ENCODE peak calls at places on chromosomes 16 and 17, in seven cellular contexts. P is left ventricle myocardium inferior, T is cardiac muscle cell, H is A673, B is GM10248, C is GM13977, N is hepatocyte. L is an unnamed sample.

GRCh38 chr17:34725008-34725407 is 145.6 kb downstream of the TMEM132E start:
- DNase-seq in B (no peak), H (no peak), P (no peak), T (no peak), C (no peak), N (no peak), L (no peak)

GRCh38 chr16:48385272-48385953 is at the start of gene SIAH1:
- DNase-seq in B (peak; percentile 94), P (peak; percentile 87), H (peak; percentile 92), N (peak; percentile 95), T (peak; percentile 94), C (peak; percentile 97), L (peak; percentile 95)

GRCh38 chr17:79520134-79520892 is 90.5 kb downstream of the RBFOX3 start:
- DNase-seq in T (no peak), C (no peak), P (no peak), B (no peak), N (no peak), H (no peak), L (no peak)

GRCh38 chr16:21101631-21102420 is 48.8 kb downstream of the DNAH3 start:
- DNase-seq in H (no peak), C (no peak), T (peak; percentile 62), N (peak; percentile 46), B (no peak), P (peak; percentile 21), L (peak; percentile 15)

GRCh38 chr16:31402687-31403086 is 9.6 kb downstream of the ITGAD start:
- DNase-seq in C (no peak), B (no peak), P (no peak), T (no peak), N (no peak), H (no peak), L (no peak)

GRCh38 chr17:15463363-15463762 is 4.1 kb downstream of the CDRT4 start:
- DNase-seq in T (peak; percentile 69), B (no peak), N (peak; percentile 44), P (peak; percentile 33), H (no peak), C (no peak), L (no peak)

GRCh38 chr16:1183235-1183907 is 30.5 kb downstream of the CACNA1H start:
- DNase-seq in P (peak; percentile 58), N (peak; percentile 73), C (no peak), H (peak; percentile 72), T (no peak), B (no peak), L (no peak)

GRCh38 chr17:7241783-7242716 is at the start of gene GABARAP:
- DNase-seq in H (peak; percentile 96), T (peak; percentile 95), B (peak; percentile 79), C (peak; percentile 88), P (peak; percentile 95), N (peak; percentile 96), L (peak; percentile 81)

GRCh38 chr16:47644166-47644565 is 183.0 kb downstream of the PHKB start:
- DNase-seq in H (peak; percentile 56), T (no peak), C (no peak), B (no peak), N (no peak), P (no peak), L (no peak)

GRCh38 chr17:37406635-37407455 is at the start of the genes ACACA and TADA2A:
- DNase-seq in B (peak; percentile 95), T (peak; percentile 85), N (peak; percentile 92), P (peak; percentile 82), H (peak; percentile 68), C (peak; percentile 95), L (peak; percentile 95)
- TF ChIP-seq CTCF in B (no peak), T (no peak), N (no peak), P (peak; percentile 32), H (no peak), C (no peak), L (no peak)

GRCh38 chr17:60639019-60639330 is 38.7 kb upstream of the BCAS3 start:
- DNase-seq in C (no peak), T (no peak), P (no peak), B (no peak), H (no peak), N (no peak), L (no peak)
- TF ChIP-seq CTCF in C (no peak), T (no peak), P (peak; percentile 3), B (no peak), H (no peak), N (no peak), L (no peak)

GRCh38 chr16:67865318-67865717 is 7.5 kb upstream of the EDC4 start:
- DNase-seq in N (no peak), T (peak; percentile 31), B (no peak), C (no peak), P (no peak), H (peak; percentile 37), L (peak; percentile 53)
- TF ChIP-seq CTCF in N (peak; percentile 36), T (peak; percentile 48), B (peak; percentile 42), C (peak; percentile 59), P (peak; percentile 42), H (peak; percentile 28), L (peak; percentile 50)

GRCh38 chr16:85010931-85011845 is at the start of gene ZDHHC7:
- DNase-seq in H (peak; percentile 89), C (peak; percentile 96), N (peak; percentile 94), T (peak; percentile 93), B (peak; percentile 96), P (peak; percentile 89), L (peak; percentile 96)
- TF ChIP-seq CTCF in H (peak; percentile 11), C (no peak), N (peak; percentile 15), T (peak; percentile 3), B (no peak), P (no peak), L (no peak)

GRCh38 chr17:57555636-57556175 is 189.4 kb downstream of the CCDC182 start:
- DNase-seq in C (no peak), H (no peak), N (no peak), B (no peak), T (no peak), P (no peak), L (no peak)

GRCh38 chr17:57553991-57554825 is 190.9 kb downstream of the CCDC182 start:
- DNase-seq in N (peak; percentile 77), T (peak; percentile 48), C (no peak), P (no peak), B (no peak), H (peak; percentile 92), L (no peak)

GRCh38 chr17:57557363-57557762 is 187.7 kb downstream of the CCDC182 start:
- DNase-seq in B (no peak), T (no peak), P (no peak), N (no peak), C (no peak), H (no peak), L (no peak)

GRCh38 chr17:57553525-57553924 is 191.6 kb downstream of the CCDC182 start:
- DNase-seq in N (no peak), B (no peak), C (no peak), P (no peak), T (no peak), H (no peak), L (no peak)

GRCh38 chr17:57554826-57555635 is 190.1 kb downstream of the CCDC182 start:
- DNase-seq in C (no peak), T (no peak), N (no peak), B (no peak), H (peak; percentile 64), P (no peak), L (no peak)
- TF ChIP-seq CTCF in C (no peak), T (no peak), N (no peak), B (no peak), H (no peak), P (no peak), L (no peak)

GRCh38 chr16:57801856-57802634 is at the start of gene KIFC3:
- DNase-seq in B (peak; percentile 69), C (peak; percentile 71), H (peak; percentile 92), T (peak; percentile 80), N (peak; percentile 93), P (peak; percentile 88), L (peak; percentile 73)
- TF ChIP-seq CTCF in B (peak; percentile 15), C (peak; percentile 33), H (no peak), T (no peak), N (no peak), P (peak; percentile 52), L (no peak)